ENCODE peak calls at places on chromosomes 7 and 10, in eight cellular contexts. N is tibial nerve, P is sigmoid colon, G is IMR-90, V is Peyer's patch, U is A549, D is heart left ventricle, C is transverse colon. Z is an unnamed sample.

GRCh38 chr10:62422068-62422590 is 48.0 kb downstream of the ZNF365 start:
- DNase-seq in N (no peak), P (no peak), G (peak; percentile 90), V (no peak), U (no peak), D (no peak), C (no peak), Z (no peak)

GRCh38 chr10:30233186-30233958 is 115.7 kb downstream of the MTPAP start:
- DNase-seq in N (no peak), P (no peak), G (peak; percentile 56), V (no peak), U (no peak), D (no peak), C (no peak), Z (no peak)

GRCh38 chr10:60914676-60915075 is 29.3 kb downstream of the RHOBTB1 start:
- DNase-seq in N (peak; percentile 84), P (peak; percentile 91), G (peak; percentile 93), V (peak; percentile 68), U (no peak), D (no peak), C (peak; percentile 44), Z (no peak)

GRCh38 chr10:97320480-97321031 is 1.5 kb downstream of the FRAT1 start:
- DNase-seq in N (no peak), P (no peak), G (no peak), V (peak; percentile 56), U (no peak), D (peak; percentile 62), C (peak; percentile 32), Z (no peak)

GRCh38 chr7:20831451-20831850 is 44.8 kb upstream of the SP8 start:
- DNase-seq in N (no peak), P (no peak), G (no peak), V (no peak), U (no peak), D (no peak), C (no peak), Z (no peak)

GRCh38 chr10:792083-792791 is 102.8 kb upstream of the DIP2C start:
- DNase-seq in N (no peak), P (peak; percentile 37), G (no peak), V (peak; percentile 36), U (no peak), D (no peak), C (no peak), Z (peak; percentile 34)

GRCh38 chr7:133563196-133563707 is 310.4 kb downstream of the EXOC4 start:
- DNase-seq in N (no peak), P (no peak), G (no peak), V (no peak), U (no peak), D (no peak), C (no peak), Z (no peak)

GRCh38 chr10:5529702-5530411 is 5.1 kb downstream of the CALML3 start:
- DNase-seq in N (no peak), P (peak; percentile 70), G (no peak), V (peak; percentile 21), U (no peak), D (peak; percentile 37), C (peak; percentile 5), Z (no peak)

GRCh38 chr10:35821339-35821911 is 179.3 kb upstream of the FZD8 start:
- DNase-seq in N (no peak), P (no peak), G (no peak), V (no peak), U (no peak), D (no peak), C (no peak), Z (no peak)

GRCh38 chr7:5670173-5670933 is 111.1 kb downstream of the RNF216 start:
- DNase-seq in N (no peak), P (no peak), G (peak; percentile 28), V (no peak), U (no peak), D (no peak), C (no peak), Z (no peak)

GRCh38 chr10:6186894-6187256 is 15.9 kb upstream of the PFKFB3 start:
- DNase-seq in N (no peak), P (peak; percentile 55), G (no peak), V (no peak), U (no peak), D (no peak), C (no peak), Z (no peak)

GRCh38 chr10:61836233-61836887 is 65.1 kb upstream of the ARID5B start:
- DNase-seq in N (no peak), P (no peak), G (no peak), V (no peak), U (no peak), D (no peak), C (no peak), Z (no peak)

GRCh38 chr10:34081347-34081743 is 733.8 kb downstream of the PARD3 start:
- DNase-seq in N (no peak), P (no peak), G (no peak), V (no peak), U (no peak), D (no peak), C (no peak), Z (peak; percentile 77)

GRCh38 chr7:44615149-44615611 is 8.8 kb downstream of the OGDH start:
- DNase-seq in N (no peak), P (peak; percentile 75), G (peak; percentile 48), V (peak; percentile 92), U (no peak), D (no peak), C (peak; percentile 76), Z (no peak)
- H3K27ac ChIP-seq in N (peak overlapping the region; percentile 51), P (no peak overlapping the region), G (no peak overlapping the region), V (peak overlapping the region; percentile 18), U (no peak overlapping the region), D (peak overlapping the region; percentile 37), C (peak overlapping the region; percentile 65), Z (no peak overlapping the region)

GRCh38 chr7:94888542-94888941 is 18.9 kb upstream of the PPP1R9A start:
- DNase-seq in N (peak; percentile 16), P (no peak), G (no peak), V (no peak), U (peak; percentile 21), D (no peak), C (peak; percentile 19), Z (no peak)
- TF ChIP-seq CTCF in N (no peak), P (no peak), G (no peak), V (no peak), U (no peak), D (peak; percentile 40), C (no peak), Z (no peak)

DNA sequence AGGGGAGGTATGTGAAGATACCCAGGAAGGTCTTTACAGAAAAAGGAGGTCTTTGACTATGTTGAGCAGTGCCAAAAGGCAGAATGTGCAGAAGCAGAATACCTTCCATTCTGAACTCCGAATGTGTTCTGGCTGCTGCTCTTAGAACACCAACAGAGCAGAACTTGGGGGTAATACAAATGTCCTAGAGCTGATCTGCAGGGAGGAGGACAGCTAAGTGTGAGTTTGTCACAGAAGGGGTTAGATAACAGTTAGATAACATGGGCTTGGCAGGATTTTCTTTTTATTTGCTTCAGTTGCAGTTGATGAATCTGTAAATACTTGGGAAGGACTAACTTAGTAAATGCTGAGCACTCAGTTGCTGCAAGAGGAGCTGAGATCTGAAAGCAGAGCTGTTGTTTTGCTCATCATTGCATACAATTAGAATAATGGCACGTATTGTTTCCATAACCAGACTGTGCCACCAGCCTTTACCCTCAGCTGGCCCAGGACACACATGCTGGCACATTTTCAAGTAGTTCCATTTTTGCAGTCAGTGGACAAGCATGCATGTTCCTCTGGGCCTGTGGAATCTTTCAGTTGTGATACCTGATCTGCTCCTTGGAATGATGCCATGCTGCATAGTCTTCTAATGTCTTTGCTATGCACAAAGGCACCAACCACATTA is 55.9 kb downstream of the GSDME start:
- DNase-seq in N (no peak), P (no peak), G (peak; percentile 96), V (no peak), U (no peak), D (no peak), C (no peak), Z (no peak)
- TF ChIP-seq POLR2A in N (no peak), P (no peak), G (no peak), V (no peak), U (no peak), D (no peak), C (no peak), Z (no peak)

DNA sequence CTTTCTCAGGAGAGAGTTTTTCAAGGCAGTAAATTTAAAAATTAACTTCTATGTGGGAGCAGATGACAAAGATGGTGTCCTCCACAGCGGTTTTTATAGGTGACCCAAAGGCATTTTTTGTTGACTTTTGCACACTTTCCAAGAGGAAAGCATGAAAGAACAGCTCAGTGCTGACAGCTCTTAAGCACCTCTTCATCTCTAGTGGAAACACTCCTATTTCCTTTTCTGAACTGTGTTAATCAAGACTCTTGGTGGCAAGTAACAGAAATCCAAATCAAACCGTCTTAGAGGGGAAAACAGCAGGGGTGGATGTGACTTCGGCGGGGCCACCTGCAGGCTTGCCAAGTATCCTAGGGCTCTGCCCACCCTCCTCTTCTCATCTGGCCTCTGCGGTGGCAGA is 71.8 kb upstream of the GATA3 start:
- DNase-seq in N (no peak), P (no peak), G (no peak), V (no peak), U (no peak), D (no peak), C (no peak), Z (no peak)
- H3K27ac ChIP-seq in N (no peak overlapping the region), P (no peak overlapping the region), G (no peak overlapping the region), V (no peak overlapping the region), U (no peak overlapping the region), D (no peak overlapping the region), C (no peak overlapping the region), Z (no peak overlapping the region)

DNA sequence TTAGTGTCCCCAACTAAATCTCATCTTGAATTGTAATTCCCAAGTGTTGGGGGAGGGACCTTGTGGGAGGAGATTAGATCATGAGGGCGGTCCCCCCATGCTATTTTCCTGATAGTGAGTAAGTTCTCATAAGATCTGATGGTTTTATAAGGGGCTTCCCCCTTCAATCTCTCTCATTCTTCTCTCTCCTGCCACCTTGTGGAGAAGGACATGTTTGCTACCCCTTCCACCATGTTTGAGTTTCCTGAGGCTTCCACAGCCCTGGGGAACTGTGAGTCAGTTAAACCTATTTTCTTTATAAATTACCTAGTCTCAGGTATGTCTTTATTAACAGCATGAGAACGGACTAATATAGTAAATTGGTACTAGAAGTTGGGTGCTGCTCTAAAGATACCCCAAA is 365.6 kb downstream of the ANKRD7 start:
- DNase-seq in N (no peak), P (no peak), G (no peak), V (no peak), U (no peak), D (no peak), C (no peak), Z (no peak)
- TF ChIP-seq CTCF in N (no peak), P (no peak), G (peak; percentile 2), V (peak; percentile 16), U (no peak), D (no peak), C (peak; percentile 21), Z (no peak)

DNA sequence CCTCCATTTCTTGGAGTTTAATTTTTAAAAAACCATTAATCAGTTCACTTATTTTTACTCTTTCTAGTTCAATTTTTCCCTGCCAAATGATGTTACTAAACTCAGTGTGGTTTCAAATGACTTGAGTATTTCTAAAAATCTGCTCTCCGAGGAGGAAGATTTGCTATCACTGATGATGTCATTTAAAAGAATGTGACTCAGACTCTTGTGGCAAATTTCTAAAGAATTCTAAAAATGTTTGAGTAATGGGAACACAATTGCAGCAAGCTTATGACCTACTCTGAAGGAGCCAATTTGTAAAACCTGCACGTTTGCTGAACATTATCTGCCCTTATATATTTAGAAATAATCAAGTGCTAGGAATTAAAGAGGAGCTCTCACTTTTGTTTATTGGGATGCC is 88.6 kb downstream of the SPAG6 start:
- DNase-seq in N (no peak), P (no peak), G (peak; percentile 96), V (no peak), U (peak; percentile 38), D (no peak), C (no peak), Z (no peak)
- TF ChIP-seq POLR2A in N (no peak), P (no peak), G (no peak), V (no peak), U (no peak), D (no peak), C (no peak), Z (no peak)